ENCODE peak calls at places on chromosomes 12 and 14, in six cellular contexts. One of them, this sample, is unnamed.

GRCh38 chr12:10688042-10688441 is 14.2 kb upstream of the STYK1 start:
- DNase-seq in AG09309: no peak
- DNase-seq in posterior vena cava: no peak
- DNase-seq in HCT116: no peak
- DNase-seq in A549: no peak
- DNase-seq in HS-5: no peak
- DNase-seq in this sample: no peak

GRCh38 chr14:105709281-105710118 is 183.1 kb downstream of the TMEM121 start:
- DNase-seq in posterior vena cava: peak
- DNase-seq in HCT116: no peak
- DNase-seq in AG09309: no peak
- DNase-seq in A549: no peak
- DNase-seq in HS-5: no peak
- DNase-seq in this sample: no peak

GRCh38 chr12:4819654-4820053 is 90.1 kb upstream of the KCNA1 start:
- DNase-seq in HS-5: no peak
- DNase-seq in posterior vena cava: no peak
- DNase-seq in AG09309: peak
- DNase-seq in HCT116: no peak
- DNase-seq in A549: no peak
- DNase-seq in this sample: no peak

GRCh38 chr14:73802431-73803188 is 49.0 kb upstream of the PTGR2 start:
- DNase-seq in HCT116: no peak
- DNase-seq in HS-5: no peak
- DNase-seq in A549: no peak
- DNase-seq in AG09309: no peak
- DNase-seq in posterior vena cava: no peak
- DNase-seq in this sample: no peak

GRCh38 chr14:69703047-69704046 is 63.6 kb upstream of the SRSF5 start:
- DNase-seq in posterior vena cava: peak
- DNase-seq in AG09309: no peak
- DNase-seq in A549: no peak
- DNase-seq in HS-5: no peak
- DNase-seq in HCT116: no peak
- DNase-seq in this sample: no peak

GRCh38 chr12:81208193-81208946 is 130.5 kb downstream of the ACSS3 start:
- DNase-seq in HS-5: no peak
- DNase-seq in A549: no peak
- DNase-seq in HCT116: no peak
- DNase-seq in AG09309: no peak
- DNase-seq in posterior vena cava: no peak
- DNase-seq in this sample: no peak

GRCh38 chr12:117835113-117835512 is 133.7 kb downstream of the KSR2 start:
- DNase-seq in HS-5: no peak
- DNase-seq in A549: no peak
- DNase-seq in AG09309: no peak
- DNase-seq in HCT116: no peak
- DNase-seq in posterior vena cava: no peak
- DNase-seq in this sample: no peak

GRCh38 chr12:124527861-124528561 is 39.4 kb downstream of the NCOR2 start:
- DNase-seq in A549: no peak
- DNase-seq in HCT116: no peak
- DNase-seq in posterior vena cava: no peak
- DNase-seq in AG09309: no peak
- DNase-seq in HS-5: no peak
- DNase-seq in this sample: no peak

This sample was measured in NCI-H226.